ENCODE peak calls at places on chromosomes 4 and X, in seven cellular contexts. E is HCT116, X is K562, P is SK-N-SH, A is HepG2, S is H1, L is GM12878. Z is an unnamed sample.

GRCh38 chrX:24241822-24242648 is 71.8 kb downstream of the SUPT20HL2 start:
- DNase-seq in P (peak), A (peak), X (peak), E (no peak), L (no peak), S (no peak), Z (peak)

GRCh38 chr4:40577588-40578253 is 51.9 kb downstream of the RBM47 start:
- DNase-seq in X (no peak), L (no peak), E (no peak), P (no peak), S (no peak), A (no peak), Z (no peak)

GRCh38 chr4:53592128-53592527 is 842 bp upstream of the LNX1 start:
- DNase-seq in S (no peak), E (no peak), L (no peak), X (no peak), P (no peak), A (no peak), Z (no peak)

GRCh38 chr4:183876268-183876934 is 28.7 kb upstream of the STOX2 start:
- DNase-seq in A (no peak), L (no peak), X (no peak), P (peak), S (no peak), E (no peak), Z (no peak)

GRCh38 chr4:17124767-17125166 is 226.3 kb upstream of the LDB2 start:
- DNase-seq in X (no peak), A (no peak), L (no peak), P (no peak), E (no peak), S (no peak), Z (no peak)

GRCh38 chr4:118869808-118870342 is 18.8 kb upstream of the SYNPO2 start:
- DNase-seq in P (no peak), S (no peak), L (no peak), A (no peak), X (no peak), E (no peak), Z (no peak)

GRCh38 chr4:140151700-140152014 is 2.3 kb downstream of the MAML3 start:
- DNase-seq in P (peak), E (peak), S (no peak), L (no peak), X (peak), A (peak), Z (peak)

GRCh38 chrX:123481908-123482873 is 250.7 kb downstream of the THOC2 start:
- DNase-seq in P (no peak), L (no peak), A (no peak), S (no peak), X (no peak), E (no peak), Z (no peak)

GRCh38 chrX:138128025-138128671 is 562.2 kb downstream of the ZIC3 start:
- DNase-seq in A (peak), E (peak), P (peak), S (peak), X (peak), L (no peak), Z (peak)

GRCh38 chrX:138925330-138925729 is 213.8 kb upstream of the FGF13 start:
- DNase-seq in S (no peak), A (no peak), E (no peak), L (no peak), P (no peak), X (peak), Z (no peak)

DNA sequence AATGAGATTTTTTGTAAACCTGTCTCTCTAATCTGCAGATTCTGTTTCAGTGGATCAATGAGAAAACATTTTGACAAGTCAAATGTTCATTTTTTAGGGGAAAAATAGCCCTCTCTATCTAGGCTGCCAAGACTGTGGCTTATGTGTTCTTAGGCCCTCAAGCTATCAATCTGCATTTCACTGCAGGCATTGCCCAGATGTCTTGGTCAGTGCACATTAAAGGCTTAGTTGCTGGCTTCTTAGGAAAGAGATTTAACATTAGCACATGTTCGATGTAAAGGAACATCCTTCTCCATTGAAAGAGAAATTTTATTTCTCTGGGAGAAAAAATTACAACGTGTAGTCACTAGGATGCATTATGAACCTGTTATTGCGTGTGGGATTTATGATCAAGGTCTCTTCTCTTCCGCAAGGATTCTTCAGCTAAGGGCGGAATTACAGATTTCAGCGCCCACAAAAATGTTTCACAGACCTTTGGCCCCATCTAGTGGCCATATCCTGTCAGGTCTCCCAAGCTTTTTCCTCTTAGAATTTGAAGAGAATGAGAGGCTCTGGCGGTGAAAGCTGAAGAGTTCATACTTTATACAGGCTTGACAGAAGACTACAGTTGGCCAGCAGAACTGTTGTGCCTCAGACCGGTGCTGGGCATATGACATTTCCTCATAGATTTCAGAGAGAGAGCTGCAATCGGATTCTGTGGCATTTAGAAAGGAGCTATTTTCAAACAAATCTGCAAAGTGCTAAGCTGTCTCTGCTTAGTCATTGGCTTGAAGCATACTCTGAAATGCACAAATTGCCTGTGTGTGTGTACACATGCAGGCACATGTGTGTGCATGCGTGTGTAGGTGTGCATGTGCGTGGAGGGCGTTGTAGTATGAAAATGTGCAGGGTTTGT is 144.6 kb upstream of the NOCT start:
- DNase-seq in X (peak), A (peak), E (peak), S (peak), L (peak), P (peak), Z (no peak)
- TF ChIP-seq JUND in X (no peak), A (no peak), E (no peak), S (no peak), L (no peak), P (no peak), Z (no peak)

GRCh38 chrX:137031517-137032377 is 2.0 kb downstream of the GPR101 start:
- DNase-seq in L (peak), E (no peak), X (peak), P (peak), S (peak), A (no peak), Z (no peak)
- TF ChIP-seq JUND in L (no peak), E (no peak), X (no peak), P (no peak), S (no peak), A (no peak), Z (no peak)

DNA sequence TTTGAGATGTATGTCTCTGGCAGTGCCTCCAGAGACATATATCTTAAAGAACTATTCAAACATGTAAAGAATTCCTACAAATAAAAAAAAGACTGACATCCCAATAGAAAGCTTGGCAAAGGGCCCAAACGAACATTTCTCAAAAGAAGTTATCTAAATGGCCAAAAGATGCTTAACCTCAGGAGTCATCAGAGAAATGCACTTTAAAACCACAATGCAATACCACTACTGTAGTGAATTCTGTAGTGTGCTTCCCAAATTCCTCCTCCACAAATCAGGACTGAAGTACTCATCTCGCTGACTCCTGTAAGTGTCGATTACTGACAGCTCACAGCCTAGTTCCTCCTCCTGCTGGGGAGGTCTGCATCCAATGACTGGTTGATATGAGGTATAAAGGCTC is 129.0 kb upstream of the MAMLD1 start:
- DNase-seq in E (no peak), P (no peak), L (no peak), A (no peak), S (no peak), X (no peak), Z (no peak)
- TF ChIP-seq JUND in E (no peak), P (peak), L (no peak), A (no peak), S (no peak), X (no peak), Z (no peak)

DNA sequence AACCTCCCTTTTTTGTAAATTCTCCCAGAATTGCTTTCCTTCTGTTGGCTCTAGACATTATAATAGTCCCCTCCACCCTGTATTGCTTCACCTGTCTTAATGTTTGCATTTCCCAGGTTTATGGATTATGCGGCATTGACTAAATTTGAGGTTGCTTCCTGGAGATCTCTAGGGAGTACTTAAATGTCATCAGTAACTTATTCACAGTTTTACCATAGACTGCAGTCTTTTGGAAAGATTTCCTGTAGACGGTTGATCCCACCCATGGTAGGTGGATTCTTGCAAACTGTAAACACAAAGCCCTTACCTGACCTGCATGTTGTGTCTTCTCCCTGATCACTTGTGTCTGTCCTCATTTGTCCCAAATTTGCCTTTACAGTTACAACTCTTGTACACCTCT is 6.2 kb upstream of the NOX1 start:
- DNase-seq in E (no peak), P (no peak), S (no peak), X (no peak), L (no peak), A (no peak), Z (no peak)
- TF ChIP-seq JUND in E (no peak), P (no peak), S (no peak), X (no peak), L (no peak), A (no peak), Z (no peak)

GRCh38 chr4:27007507-27007906 is 146.9 kb downstream of the STIM2 start:
- DNase-seq in X (no peak), L (no peak), S (no peak), P (no peak), A (no peak), E (no peak), Z (no peak)

GRCh38 chr4:27008693-27009092 is 148.1 kb downstream of the STIM2 start:
- DNase-seq in L (no peak), E (no peak), X (no peak), P (no peak), S (no peak), A (no peak), Z (no peak)

GRCh38 chr4:27010334-27010940 is 149.8 kb downstream of the STIM2 start:
- DNase-seq in P (peak), S (peak), L (peak), X (peak), A (peak), E (peak), Z (peak)

GRCh38 chr4:27011401-27011800 is 150.8 kb downstream of the STIM2 start:
- DNase-seq in P (no peak), S (no peak), E (no peak), A (no peak), X (no peak), L (no peak), Z (peak)

DNA sequence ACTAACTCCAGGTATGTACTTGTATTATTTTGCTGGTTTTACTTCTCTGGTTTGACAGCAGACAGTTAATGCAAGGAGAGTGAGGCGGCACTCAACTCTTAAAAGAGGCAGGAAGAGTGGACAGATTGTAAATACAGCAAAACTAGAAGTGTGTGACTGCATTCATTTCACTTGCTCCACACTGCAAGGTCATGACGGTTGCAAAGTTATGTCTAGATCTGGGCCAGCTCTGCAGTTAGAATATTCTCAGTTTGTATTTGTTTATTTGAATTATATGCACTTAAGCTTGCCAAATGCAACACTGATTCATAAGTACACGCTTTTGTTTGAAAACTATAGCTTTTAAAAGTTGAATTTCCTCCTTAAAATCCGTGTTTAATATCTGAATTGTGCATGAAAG is 148.9 kb downstream of the STIM2 start:
- DNase-seq in L (no peak), S (no peak), P (no peak), X (no peak), E (no peak), A (no peak), Z (no peak)
- TF ChIP-seq JUND in L (no peak), S (no peak), P (no peak), X (no peak), E (no peak), A (no peak), Z (no peak)